ENCODE peak calls at places on chromosomes 13 and 19, in nine cellular contexts. Y, H, V, D, M, W, A, S and K are unnamed samples.

GRCh38 chr13:20997301-20998061 is 63.9 kb downstream of the LATS2 start:
- DNase-seq in V (no peak), Y (peak), A (no peak), W (peak), S (no peak), D (peak), H (no peak), M (no peak), K (no peak)

GRCh38 chr19:47377801-47378200 is 28.7 kb downstream of the DHX34 start:
- DNase-seq in D (no peak), M (no peak), S (no peak), V (no peak), W (no peak), H (no peak), Y (no peak), A (no peak), K (peak)

GRCh38 chr19:48603850-48604249 is 2.7 kb upstream of the SPACA4 start:
- DNase-seq in D (no peak), M (no peak), A (no peak), V (no peak), S (no peak), W (no peak), Y (no peak), H (no peak), K (peak)

GRCh38 chr19:17579523-17580244 is 24.2 kb downstream of the COLGALT1 start:
- DNase-seq in H (no peak), A (peak), M (no peak), W (peak), D (peak), Y (peak), V (peak), S (peak), K (peak)

GRCh38 chr19:48405010-48405659 is 11.7 kb downstream of the GRIN2D start:
- DNase-seq in W (no peak), H (no peak), M (no peak), Y (no peak), D (no peak), A (no peak), S (no peak), V (no peak), K (no peak)

GRCh38 chr19:21233691-21234090 is 91.9 kb downstream of the ZNF431 start:
- DNase-seq in M (no peak), S (no peak), W (no peak), V (no peak), H (no peak), D (no peak), A (no peak), Y (no peak), K (no peak)

GRCh38 chr19:14004619-14005380 is 1.3 kb downstream of the RFX1 start:
- DNase-seq in M (no peak), D (peak), W (peak), V (no peak), H (peak), S (no peak), A (no peak), Y (peak), K (peak)

GRCh38 chr13:66224644-66225043 is 1005.5 kb downstream of the PCDH9 start:
- DNase-seq in W (no peak), S (no peak), D (no peak), M (no peak), H (no peak), V (no peak), A (no peak), Y (no peak), K (peak)

GRCh38 chr13:79647518-79647917 is 166.6 kb downstream of the NDFIP2 start:
- DNase-seq in V (no peak), A (no peak), H (no peak), Y (no peak), D (no peak), M (no peak), S (no peak), W (peak), K (no peak)

GRCh38 chr13:25469179-25469545 is 97.4 kb downstream of the ATP8A2 start:
- DNase-seq in Y (no peak), V (no peak), D (no peak), W (no peak), A (no peak), H (no peak), M (no peak), S (no peak), K (no peak)

GRCh38 chr19:460877-461609 is at the start of gene SHC2:
- DNase-seq in W (no peak), A (peak), H (peak), D (peak), M (no peak), V (no peak), S (no peak), Y (peak), K (no peak)
- TF ChIP-seq POLR2A in W (no peak), A (no peak), H (no peak), D (peak), M (no peak), V (no peak), S (no peak), Y (no peak), K (no peak)

DNA sequence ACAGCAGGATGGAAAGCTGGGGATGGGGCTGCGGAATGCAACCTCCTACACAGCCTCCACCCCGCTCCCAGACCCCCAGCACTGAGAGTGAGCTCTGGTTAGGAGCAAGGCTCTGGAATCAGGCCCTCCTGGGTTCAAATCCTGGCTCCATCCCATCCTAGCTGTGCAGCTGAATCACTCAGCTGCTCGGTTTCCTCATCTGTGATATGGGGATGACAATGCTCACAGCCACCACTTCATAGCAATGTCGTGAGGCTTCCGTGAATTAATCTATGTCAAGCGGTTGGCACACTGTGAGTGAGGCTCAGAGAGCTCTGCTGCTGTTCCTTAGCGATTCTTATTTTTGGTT is 538 bp downstream of the ACP7 start:
- DNase-seq in D (no peak), M (no peak), V (no peak), Y (no peak), H (no peak), S (no peak), W (no peak), A (no peak), K (no peak)
- H3K4me3 ChIP-seq in D (no peak), M (no peak), V (no peak), Y (no peak), H (no peak), S (peak), W (no peak), A (no peak), K (no peak)

DNA sequence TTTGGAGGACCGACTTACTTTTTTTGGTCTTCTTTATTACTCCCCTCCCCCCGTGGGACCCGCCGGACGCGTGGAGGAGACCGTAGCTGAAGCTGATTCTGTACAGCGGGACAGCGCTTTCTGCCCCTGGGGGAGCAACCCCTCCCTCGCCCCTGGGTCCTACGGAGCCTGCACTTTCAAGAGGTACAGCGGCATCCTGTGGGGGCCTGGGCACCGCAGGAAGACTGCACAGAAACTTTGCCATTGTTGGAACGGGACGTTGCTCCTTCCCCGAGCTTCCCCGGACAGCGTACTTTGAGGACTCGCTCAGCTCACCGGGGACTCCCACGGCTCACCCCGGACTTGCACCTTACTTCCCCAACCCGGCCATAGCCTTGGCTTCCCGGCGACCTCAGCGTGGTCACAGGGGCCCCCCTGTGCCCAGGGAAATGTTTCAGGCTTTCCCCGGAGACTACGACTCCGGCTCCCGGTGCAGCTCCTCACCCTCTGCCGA is 409 bp downstream of the FOSB start:
- DNase-seq in M (no peak), A (peak), V (no peak), H (peak), W (no peak), D (peak), S (no peak), Y (peak), K (peak)
- TF ChIP-seq POLR2A in M (no peak), A (no peak), V (no peak), H (no peak), W (no peak), D (no peak), S (no peak), Y (no peak), K (no peak)

DNA sequence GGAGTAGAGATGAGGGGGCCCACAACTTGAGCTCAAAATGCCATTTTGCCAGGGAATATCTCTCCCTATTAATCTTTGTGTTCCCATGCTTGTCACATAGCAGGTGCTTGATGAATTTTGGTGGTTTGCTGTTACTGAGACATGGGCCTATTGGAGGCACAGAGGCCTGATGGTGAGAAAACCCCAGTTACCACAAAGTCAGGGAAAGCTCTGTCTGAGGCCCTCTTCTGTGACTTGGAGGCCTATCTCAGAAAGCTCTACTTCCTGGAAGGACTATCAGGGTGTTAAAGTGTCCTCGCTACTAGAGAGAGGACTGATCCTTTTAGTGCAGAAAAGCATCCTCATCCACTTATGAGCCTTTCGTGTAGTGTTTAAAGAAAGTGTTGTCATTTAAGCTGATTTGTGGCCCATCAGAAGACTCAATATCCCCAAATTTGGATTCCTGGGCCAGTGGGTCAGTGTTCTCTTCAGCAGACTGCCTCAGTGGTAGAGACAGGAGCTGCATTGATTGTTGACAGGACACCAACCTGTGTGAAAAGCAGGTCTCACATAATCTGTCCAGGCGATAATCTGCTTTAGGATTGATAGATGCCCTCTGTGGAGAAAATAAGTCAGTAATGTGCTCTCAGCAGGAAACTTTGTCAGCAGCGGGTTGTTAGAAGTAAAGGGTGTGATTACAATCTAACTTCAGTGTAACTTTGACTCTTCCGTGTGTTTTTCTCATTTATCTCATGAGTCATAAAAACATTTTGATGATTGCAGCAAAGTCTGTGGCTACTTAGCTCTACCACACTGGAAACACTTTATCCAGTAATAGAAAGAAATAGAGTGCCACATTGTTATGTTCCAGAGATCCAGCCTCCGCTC is 121.0 kb downstream of the AKAP11 start:
- DNase-seq in Y (no peak), S (no peak), W (no peak), V (no peak), A (no peak), M (no peak), H (no peak), D (no peak), K (no peak)
- H3K4me3 ChIP-seq in Y (no peak), S (no peak), W (no peak), V (no peak), A (no peak), M (no peak), H (no peak), D (no peak), K (no peak)

DNA sequence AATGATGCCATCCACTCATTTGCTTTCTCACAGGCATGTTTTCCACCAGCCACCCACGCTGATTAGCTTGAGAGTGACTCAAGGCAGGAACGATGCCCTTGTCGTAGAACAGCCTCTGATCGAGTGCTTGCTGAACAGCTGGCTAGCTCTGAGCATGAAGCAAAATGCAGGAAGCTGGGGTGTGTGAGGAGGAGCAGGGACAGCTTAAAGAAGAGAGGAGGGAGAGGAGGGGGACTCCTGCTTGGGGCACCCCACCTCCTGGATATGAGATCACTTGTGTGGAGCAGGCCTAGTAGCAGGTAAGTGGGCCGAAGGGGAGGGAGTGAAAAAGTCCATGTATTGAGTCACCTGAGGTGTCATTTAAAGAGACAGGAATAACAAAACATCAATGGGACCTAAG is 48.8 kb downstream of the IRS2 start:
- DNase-seq in D (peak), S (no peak), Y (no peak), W (no peak), A (no peak), M (no peak), H (no peak), V (no peak), K (no peak)
- TF ChIP-seq POLR2A in D (no peak), S (no peak), Y (no peak), W (no peak), A (no peak), M (no peak), H (no peak), V (no peak), K (no peak)